ENCODE peak calls at places on chromosomes 11 and 22, in nine cellular contexts. L, Q, O, G, Z, N, P, X and V are unnamed samples.

GRCh38 chr22:25714070-25714469 is 27.9 kb upstream of the MYO18B start:
- DNase-seq in N (no peak), Q (no peak), L (no peak), O (no peak), G (no peak), Z (no peak), P (no peak), X (no peak), V (no peak)

GRCh38 chr22:41274856-41275255 is 11.1 kb downstream of the RANGAP1 start:
- DNase-seq in L (no peak), Q (no peak), P (no peak), Z (no peak), G (no peak), X (no peak), O (no peak), N (no peak), V (peak)

GRCh38 chr11:70423523-70424505 is 25.5 kb downstream of the CTTN start:
- DNase-seq in L (no peak), Q (no peak), G (no peak), P (no peak), Z (no peak), N (no peak), X (peak), O (no peak), V (peak)

GRCh38 chr11:12827929-12828812 is 153.9 kb downstream of the TEAD1 start:
- DNase-seq in L (no peak), N (no peak), P (peak), G (no peak), Z (no peak), O (no peak), X (peak), Q (no peak), V (peak)

GRCh38 chr11:35235944-35236666 is 97.1 kb downstream of the CD44 start:
- DNase-seq in P (no peak), G (no peak), Q (no peak), X (no peak), O (no peak), N (peak), L (no peak), Z (no peak), V (no peak)

GRCh38 chr22:26949193-26949592 is 291.8 kb downstream of the MIAT start:
- DNase-seq in O (no peak), L (no peak), X (peak), N (no peak), P (no peak), Z (no peak), Q (no peak), G (no peak), V (peak)

GRCh38 chr22:21449531-21450319 is 17.5 kb upstream of the TMEM191C start:
- DNase-seq in O (no peak), L (peak), X (no peak), N (no peak), Z (no peak), P (no peak), G (no peak), Q (no peak), V (no peak)

GRCh38 chr11:70526116-70527045 is 128.1 kb downstream of the CTTN start:
- DNase-seq in X (no peak), N (no peak), Z (no peak), G (peak), Q (no peak), P (no peak), L (no peak), O (peak), V (no peak)

GRCh38 chr11:11157201-11157600 is 195.8 kb downstream of the CSNK2A3 start:
- DNase-seq in Z (no peak), P (peak), N (peak), O (peak), X (peak), L (no peak), G (peak), Q (no peak), V (peak)

GRCh38 chr22:29689201-29689871 is 30.5 kb upstream of the CABP7 start:
- DNase-seq in X (no peak), G (no peak), N (no peak), P (no peak), L (no peak), Q (no peak), O (no peak), Z (no peak), V (no peak)

GRCh38 chr22:29690481-29690880 is 29.3 kb upstream of the CABP7 start:
- DNase-seq in L (no peak), O (no peak), X (no peak), N (no peak), G (peak), P (no peak), Z (no peak), Q (no peak), V (no peak)

GRCh38 chr22:29691636-29692326 is 28.0 kb upstream of the CABP7 start:
- DNase-seq in G (no peak), Q (no peak), N (no peak), P (no peak), O (no peak), X (no peak), L (no peak), Z (no peak), V (peak)

GRCh38 chr22:29692327-29692640 is 27.5 kb upstream of the CABP7 start:
- DNase-seq in P (no peak), X (no peak), O (no peak), L (no peak), N (no peak), G (no peak), Z (no peak), Q (no peak), V (peak)

GRCh38 chr22:29689872-29690213 is 30.0 kb upstream of the CABP7 start:
- DNase-seq in P (peak), Q (peak), Z (no peak), X (peak), L (peak), O (peak), G (peak), N (no peak), V (peak)
- H3K4me3 ChIP-seq in P (no peak), Q (no peak), Z (no peak), X (no peak), L (no peak), O (peak), G (peak), N (no peak), V (no peak)

GRCh38 chr11:108915666-108916065 is 250.8 kb downstream of the DDX10 start:
- DNase-seq in Q (no peak), X (no peak), L (no peak), G (no peak), P (no peak), N (no peak), O (no peak), Z (no peak), V (no peak)
- H3K4me3 ChIP-seq in Q (no peak), X (no peak), L (no peak), G (no peak), P (no peak), N (no peak), O (no peak), Z (no peak), V (no peak)

GRCh38 chr11:47377571-47378010 is 756 bp downstream of the SPI1 start:
- DNase-seq in Q (no peak), N (no peak), O (peak), Z (no peak), X (no peak), G (no peak), L (no peak), P (no peak), V (no peak)
- H3K4me3 ChIP-seq in Q (peak), N (no peak), O (no peak), Z (peak), X (no peak), G (no peak), L (peak), P (peak), V (no peak)

GRCh38 chr11:95296621-95297025 is 65.6 kb upstream of the SESN3 start:
- DNase-seq in Q (no peak), O (no peak), X (no peak), P (no peak), Z (no peak), N (no peak), L (no peak), G (no peak), V (no peak)
- H3K4me3 ChIP-seq in Q (no peak), O (no peak), X (no peak), P (no peak), Z (no peak), N (no peak), L (no peak), G (no peak), V (no peak)

DNA sequence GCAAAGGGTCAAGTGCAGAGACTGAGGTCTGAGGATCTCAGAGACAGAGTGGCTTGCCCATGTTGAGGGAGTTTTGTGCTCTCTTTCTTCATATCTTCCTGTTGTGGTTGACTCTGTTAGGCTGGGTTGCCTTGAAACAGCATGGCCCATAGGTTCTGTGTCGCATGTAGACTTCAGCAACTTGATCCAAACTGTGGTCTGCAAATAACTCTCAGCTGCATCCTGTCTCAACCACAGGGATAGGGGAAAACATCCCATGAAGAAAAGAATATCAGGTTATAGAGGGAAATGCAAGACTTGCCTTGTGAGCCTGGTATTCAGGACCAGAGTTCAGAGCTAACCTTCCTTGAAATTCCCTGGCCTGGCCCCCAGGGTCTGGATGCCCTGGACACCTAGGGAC is 69.4 kb downstream of the FLI1 start:
- DNase-seq in P (no peak), Z (no peak), O (no peak), X (peak), L (no peak), Q (no peak), G (no peak), N (no peak), V (no peak)
- H3K4me3 ChIP-seq in P (no peak), Z (no peak), O (no peak), X (no peak), L (no peak), Q (no peak), G (no peak), N (no peak), V (no peak)

GRCh38 chr22:37069319-37069718 is 17.8 kb downstream of the KCTD17 start:
- DNase-seq in O (no peak), G (no peak), X (no peak), P (no peak), Z (no peak), Q (no peak), N (no peak), L (no peak), V (peak)
- H3K4me3 ChIP-seq in O (no peak), G (no peak), X (no peak), P (no peak), Z (no peak), Q (no peak), N (no peak), L (no peak), V (peak)

GRCh38 chr11:71999360-71999759 is 651 bp downstream of the IL18BP start:
- DNase-seq in Q (no peak), X (no peak), P (no peak), L (no peak), G (no peak), N (no peak), O (no peak), Z (no peak), V (no peak)
- H3K4me3 ChIP-seq in Q (peak), X (no peak), P (no peak), L (peak), G (no peak), N (peak), O (no peak), Z (no peak), V (no peak)

DNA sequence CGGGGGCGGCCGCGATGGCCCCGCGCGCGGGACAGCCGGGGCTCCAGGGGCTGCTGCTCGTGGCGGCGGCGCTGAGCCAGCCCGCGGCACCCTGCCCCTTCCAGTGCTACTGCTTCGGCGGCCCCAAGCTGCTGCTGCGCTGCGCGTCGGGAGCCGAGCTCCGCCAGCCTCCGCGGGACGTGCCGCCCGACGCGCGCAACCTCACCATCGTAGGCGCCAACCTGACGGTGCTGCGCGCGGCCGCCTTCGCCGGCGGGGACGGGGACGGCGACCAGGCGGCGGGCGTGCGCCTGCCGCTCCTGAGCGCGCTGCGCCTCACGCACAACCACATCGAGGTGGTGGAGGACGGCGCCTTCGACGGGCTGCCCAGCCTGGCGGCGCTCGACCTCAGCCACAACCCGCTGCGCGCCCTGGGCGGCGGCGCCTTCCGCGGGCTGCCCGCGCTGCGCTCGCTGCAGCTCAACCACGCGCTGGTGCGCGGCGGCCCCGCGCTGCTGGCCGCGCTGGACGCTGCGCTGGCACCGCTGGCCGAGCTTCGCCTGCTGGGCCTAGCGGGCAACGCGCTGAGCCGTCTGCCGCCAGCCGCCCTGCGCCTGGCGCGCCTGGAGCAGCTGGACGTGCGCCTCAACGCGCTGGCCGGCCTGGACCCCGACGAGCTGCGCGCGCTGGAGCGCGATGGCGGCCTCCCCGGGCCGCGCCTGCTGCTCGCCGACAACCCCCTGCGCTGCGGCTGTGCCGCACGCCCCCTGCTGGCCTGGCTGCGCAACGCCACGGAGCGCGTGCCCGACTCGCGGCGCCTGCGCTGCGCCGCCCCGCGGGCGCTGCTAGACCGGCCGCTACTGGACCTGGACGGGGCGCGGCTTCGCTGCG is 697 bp downstream of the TPBGL start:
- DNase-seq in Q (peak), L (peak), Z (peak), P (peak), N (peak), G (peak), O (peak), X (peak), V (peak)
- H3K4me3 ChIP-seq in Q (peak), L (peak), Z (peak), P (peak), N (peak), G (peak), O (peak), X (peak), V (peak)

DNA sequence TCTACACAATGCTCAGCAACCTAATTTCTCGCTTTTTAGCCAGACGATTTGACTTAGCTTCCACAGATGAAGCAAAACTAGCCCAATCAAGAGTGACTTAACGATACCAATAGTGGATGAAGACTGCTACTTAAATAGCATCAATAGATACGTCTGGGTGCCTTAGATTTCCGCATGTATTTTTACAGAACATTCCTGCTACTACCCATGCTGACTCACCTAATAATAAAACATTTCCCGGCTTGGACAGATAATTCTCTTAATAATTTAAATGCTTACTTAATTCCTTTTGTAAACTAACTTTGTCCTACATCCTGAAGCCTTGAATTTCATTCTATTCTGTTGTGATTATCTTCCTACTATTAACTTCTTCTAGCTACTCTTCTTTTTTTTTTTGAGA is 5.2 kb upstream of the LAYN start:
- DNase-seq in Z (no peak), X (no peak), Q (no peak), N (no peak), L (no peak), O (no peak), P (no peak), G (no peak), V (no peak)
- H3K4me3 ChIP-seq in Z (no peak), X (no peak), Q (no peak), N (no peak), L (no peak), O (no peak), P (no peak), G (no peak), V (no peak)